ENCODE peak calls at places on chromosomes 3 and 15, in nine cellular contexts. F is brain microvascular endothelial cell; P is ovary; G is GM13976; B is iPS DF 19.7; D is nephron progenitor cell; R is neural crest cell; J is KG1; C is stimulated activated CD4-positive, alpha-beta T cell treated with anti-CD3 and anti-CD28 coated beads, TNF-alpha, amount 100 ng/mL, for 24 hours. O is an unnamed sample.

GRCh38 chr3:150414989-150415388 is 6.9 kb downstream of the TSC22D2 start:
- DNase-seq in F (no peak), P (no peak), G (no peak), B (no peak), D (no peak), R (no peak), J (no peak), C (no peak), O (no peak)

GRCh38 chr3:152120606-152121291 is 148.0 kb upstream of the MBNL1 start:
- DNase-seq in F (no peak), P (no peak), G (no peak), B (no peak), D (no peak), R (no peak), J (no peak), C (no peak), O (no peak)

GRCh38 chr3:82033186-82033585 is 271.7 kb upstream of the GBE1 start:
- DNase-seq in F (no peak), P (no peak), G (no peak), B (no peak), D (no peak), R (no peak), J (no peak), C (no peak), O (no peak)

GRCh38 chr15:68638953-68639500 is 60.2 kb downstream of the CORO2B start:
- DNase-seq in F (peak), P (no peak), G (no peak), B (no peak), D (no peak), R (no peak), J (no peak), C (no peak), O (no peak)

GRCh38 chr15:87816811-87817210 is 439.7 kb downstream of the NTRK3 start:
- DNase-seq in F (peak), P (no peak), G (no peak), B (no peak), D (no peak), R (no peak), J (no peak), C (no peak), O (no peak)

GRCh38 chr3:193978446-193978845 is 157.5 kb upstream of the HES1 start:
- DNase-seq in F (no peak), P (no peak), G (no peak), B (no peak), D (no peak), R (no peak), J (no peak), C (no peak), O (no peak)

GRCh38 chr3:194556086-194557056 is 69.6 kb upstream of the ATP13A3 start:
- DNase-seq in F (no peak), P (peak), G (no peak), B (no peak), D (no peak), R (no peak), J (no peak), C (no peak), O (peak)

GRCh38 chr3:173402656-173403055 is 5.1 kb downstream of the NLGN1 start:
- DNase-seq in F (no peak), P (no peak), G (no peak), B (no peak), D (no peak), R (no peak), J (no peak), C (no peak), O (no peak)

GRCh38 chr15:88269371-88270062 is 13.0 kb upstream of the NTRK3 start:
- DNase-seq in F (no peak), P (no peak), G (no peak), B (no peak), D (no peak), R (no peak), J (no peak), C (no peak), O (no peak)

GRCh38 chr15:57697588-57697987 is 8.9 kb upstream of the POLR2M start:
- DNase-seq in F (peak), P (no peak), G (no peak), B (no peak), D (no peak), R (no peak), J (no peak), C (no peak), O (no peak)

GRCh38 chr3:143171141-143171651 is 51.6 kb downstream of the CHST2 start:
- DNase-seq in F (peak), P (no peak), G (peak), B (no peak), D (no peak), R (no peak), J (peak), C (no peak), O (peak)

GRCh38 chr3:138593488-138594149 is 441 bp downstream of the CEP70 start:
- DNase-seq in F (no peak), P (no peak), G (no peak), B (no peak), D (no peak), R (no peak), J (no peak), C (no peak), O (no peak)

GRCh38 chr3:94259291-94259690 is 196.4 kb downstream of the NSUN3 start:
- DNase-seq in F (no peak), P (no peak), G (no peak), B (no peak), D (no peak), R (no peak), J (no peak), C (no peak), O (no peak)

GRCh38 chr3:143120716-143121239 is 1.2 kb downstream of the CHST2 start:
- DNase-seq in F (peak), P (peak), G (peak), B (no peak), D (peak), R (peak), J (no peak), C (peak), O (peak)

GRCh38 chr15:25247418-25248030 is 191.3 kb downstream of the UBE3A start:
- DNase-seq in F (no peak), P (peak), G (no peak), B (no peak), D (no peak), R (no peak), J (no peak), C (no peak), O (no peak)

GRCh38 chr3:133944641-133945441 is 49.2 kb upstream of the RAB6B start:
- DNase-seq in F (peak), P (peak), G (no peak), B (no peak), D (no peak), R (no peak), J (no peak), C (no peak), O (no peak)